ENCODE peak calls at places on chromosome 20, in five cellular contexts. Y is stimulated activated CD8-positive, alpha-beta memory T cell treated with anti-CD3 and anti-CD28 coated beads, Interleukin-4, amount 100 ng/mL, for 24 hours; L is AG04450; K is Kasumi-1; J is glomerular endothelial cell. C is an unnamed sample.

GRCh38 chr20:25011261-25011660 is 18.7 kb upstream of the APMAP start:
- DNase-seq in Y (no peak), J (no peak), K (no peak), L (no peak), C (peak)

GRCh38 chr20:50655325-50655880 is 35.9 kb downstream of the RIPOR3 start:
- DNase-seq in J (no peak), L (peak), K (no peak), Y (no peak), C (peak)

GRCh38 chr20:23049933-23050838 is 714 bp upstream of the THBD start:
- DNase-seq in K (peak), L (no peak), Y (no peak), J (no peak), C (peak)

GRCh38 chr20:35005463-35005961 is 49.8 kb downstream of the MYH7B start:
- DNase-seq in J (no peak), Y (no peak), L (no peak), K (no peak), C (peak)

GRCh38 chr20:55740076-55740475 is 265.2 kb downstream of the CBLN4 start:
- DNase-seq in Y (no peak), L (no peak), K (no peak), J (no peak), C (no peak)

GRCh38 chr20:62772994-62773858 is 23.0 kb upstream of the MRGBP start:
- DNase-seq in J (no peak), Y (no peak), K (no peak), L (no peak), C (no peak)

GRCh38 chr20:59770270-59770669 is 163.2 kb downstream of the SYCP2 start:
- DNase-seq in Y (no peak), K (no peak), J (no peak), L (no peak), C (no peak)

GRCh38 chr20:24673678-24674570 is 204.5 kb downstream of the SYNDIG1 start:
- DNase-seq in L (no peak), K (no peak), Y (no peak), J (no peak), C (no peak)

GRCh38 chr20:17430515-17430914 is 100.7 kb downstream of the BFSP1 start:
- DNase-seq in J (no peak), L (no peak), Y (no peak), K (no peak), C (no peak)

GRCh38 chr20:9270831-9271230 is 201.9 kb downstream of the PLCB4 start:
- DNase-seq in L (peak), K (no peak), Y (no peak), J (no peak), C (no peak)

GRCh38 chr20:59299961-59300340 is 460 bp upstream of the EDN3 start:
- DNase-seq in K (no peak), J (no peak), L (no peak), Y (no peak), C (no peak)

GRCh38 chr20:48247961-48248360 is 462.7 kb upstream of the SULF2 start:
- DNase-seq in L (no peak), K (no peak), Y (no peak), J (no peak), C (no peak)

GRCh38 chr20:35489717-35490116 is 34.3 kb downstream of the CEP250 start:
- DNase-seq in L (no peak), Y (no peak), K (no peak), J (no peak), C (no peak)

GRCh38 chr20:57513199-57513598 is 11.7 kb downstream of the CTCFL start:
- DNase-seq in J (no peak), K (no peak), Y (no peak), L (peak), C (no peak)

GRCh38 chr20:39676857-39677351 is 714.8 kb downstream of the DHX35 start:
- DNase-seq in Y (no peak), L (no peak), K (no peak), J (no peak), C (no peak)

GRCh38 chr20:15199698-15200097 is 862.3 kb upstream of the FLRT3 start:
- DNase-seq in K (no peak), J (no peak), L (no peak), Y (no peak), C (no peak)

GRCh38 chr20:24835195-24835594 is 113.9 kb upstream of the CST7 start:
- DNase-seq in J (no peak), L (no peak), Y (no peak), K (no peak), C (no peak)

GRCh38 chr20:13904766-13905165 is 85.6 kb downstream of the SEL1L2 start:
- DNase-seq in J (no peak), L (no peak), Y (no peak), K (no peak), C (no peak)

GRCh38 chr20:38926934-38927616 is 858 bp downstream of the FAM83D start:
- DNase-seq in Y (no peak), K (no peak), J (no peak), L (no peak), C (no peak)

GRCh38 chr20:31567380-31567720 is 37.7 kb upstream of the ID1 start:
- DNase-seq in L (no peak), J (no peak), Y (no peak), K (no peak), C (no peak)

GRCh38 chr20:11217322-11217989 is 543.7 kb upstream of the JAG1 start:
- DNase-seq in J (no peak), Y (no peak), K (peak), L (no peak), C (no peak)

C was measured in coronary artery.